ENCODE peak calls at places on chromosomes 6 and 20, in four cellular contexts. One of them, this sample, is unnamed.

GRCh38 chr6:120735641-120736040 is 598.6 kb downstream of the TBC1D32 start:
- DNase-seq in colonic mucosa: no peak
- DNase-seq in cardiac muscle cell: no peak
- DNase-seq in upper lobe of right lung: no peak
- DNase-seq in this sample: no peak

GRCh38 chr20:41361757-41362747 is 4.6 kb downstream of the EMILIN3 start:
- DNase-seq in colonic mucosa: no peak
- DNase-seq in upper lobe of right lung: no peak
- DNase-seq in cardiac muscle cell: no peak
- DNase-seq in this sample: peak

GRCh38 chr6:56835612-56836011 is 119.3 kb upstream of the BEND6 start:
- DNase-seq in colonic mucosa: no peak
- DNase-seq in upper lobe of right lung: no peak
- DNase-seq in cardiac muscle cell: no peak
- DNase-seq in this sample: no peak

GRCh38 chr6:53974941-53975340 is 136.3 kb upstream of the MLIP start:
- DNase-seq in cardiac muscle cell: no peak
- DNase-seq in upper lobe of right lung: no peak
- DNase-seq in colonic mucosa: no peak
- DNase-seq in this sample: no peak

GRCh38 chr20:33689973-33690372 is 3.8 kb upstream of the E2F1 start:
- DNase-seq in upper lobe of right lung: no peak
- DNase-seq in colonic mucosa: no peak
- DNase-seq in cardiac muscle cell: no peak
- DNase-seq in this sample: no peak

GRCh38 chr6:41438746-41439145 is 103.3 kb downstream of the NCR2 start:
- DNase-seq in upper lobe of right lung: no peak
- DNase-seq in colonic mucosa: no peak
- DNase-seq in cardiac muscle cell: no peak
- DNase-seq in this sample: no peak

GRCh38 chr6:139778688-139779087 is 404.2 kb upstream of the CITED2 start:
- DNase-seq in colonic mucosa: no peak
- DNase-seq in upper lobe of right lung: no peak
- DNase-seq in cardiac muscle cell: peak
- DNase-seq in this sample: no peak

GRCh38 chr6:86706449-86706848 is 230.9 kb upstream of the HTR1E start:
- DNase-seq in colonic mucosa: no peak
- DNase-seq in upper lobe of right lung: no peak
- DNase-seq in cardiac muscle cell: no peak
- DNase-seq in this sample: no peak

GRCh38 chr6:6058054-6058444 is 51.3 kb upstream of the NRN1 start:
- DNase-seq in colonic mucosa: no peak
- DNase-seq in cardiac muscle cell: no peak
- DNase-seq in upper lobe of right lung: no peak
- DNase-seq in this sample: peak

GRCh38 chr6:80331522-80331921 is 225.1 kb downstream of the BCKDHB start:
- DNase-seq in cardiac muscle cell: no peak
- DNase-seq in colonic mucosa: no peak
- DNase-seq in upper lobe of right lung: no peak
- DNase-seq in this sample: no peak

GRCh38 chr6:138692058-138692977 is 81.3 kb upstream of the CCDC28A start:
- DNase-seq in cardiac muscle cell: peak
- DNase-seq in colonic mucosa: peak
- DNase-seq in upper lobe of right lung: peak
- DNase-seq in this sample: peak

GRCh38 chr6:14786008-14786407 is 459.9 kb upstream of the JARID2 start:
- DNase-seq in upper lobe of right lung: no peak
- DNase-seq in cardiac muscle cell: no peak
- DNase-seq in colonic mucosa: no peak
- DNase-seq in this sample: no peak

GRCh38 chr6:56488281-56488680 is 154.4 kb downstream of the DST start:
- DNase-seq in cardiac muscle cell: no peak
- DNase-seq in colonic mucosa: no peak
- DNase-seq in upper lobe of right lung: no peak
- DNase-seq in this sample: no peak

GRCh38 chr6:64520050-64520449 is 884.4 kb downstream of the PHF3 start:
- DNase-seq in cardiac muscle cell: no peak
- DNase-seq in colonic mucosa: no peak
- DNase-seq in upper lobe of right lung: no peak
- DNase-seq in this sample: no peak

GRCh38 chr6:84061613-84062398 is 28.2 kb downstream of the MRAP2 start:
- DNase-seq in cardiac muscle cell: no peak
- DNase-seq in colonic mucosa: no peak
- DNase-seq in upper lobe of right lung: no peak
- DNase-seq in this sample: no peak

GRCh38 chr6:121418346-121418745 is 17.1 kb upstream of the GJA1 start:
- DNase-seq in cardiac muscle cell: no peak
- DNase-seq in upper lobe of right lung: no peak
- DNase-seq in colonic mucosa: no peak
- DNase-seq in this sample: no peak

GRCh38 chr6:70706491-70707123 is 38.9 kb downstream of the SMAP1 start:
- DNase-seq in colonic mucosa: no peak
- DNase-seq in upper lobe of right lung: no peak
- DNase-seq in cardiac muscle cell: peak
- DNase-seq in this sample: no peak

GRCh38 chr6:56593801-56594318 is 48.8 kb downstream of the DST start:
- DNase-seq in cardiac muscle cell: no peak
- DNase-seq in colonic mucosa: no peak
- DNase-seq in upper lobe of right lung: no peak
- DNase-seq in this sample: no peak

GRCh38 chr20:1803216-1804128 is 91.7 kb upstream of the SIRPA start:
- DNase-seq in cardiac muscle cell: peak
- DNase-seq in upper lobe of right lung: peak
- DNase-seq in colonic mucosa: peak
- DNase-seq in this sample: peak

GRCh38 chr20:5652626-5653573 is 97.3 kb upstream of the SHLD1 start:
- DNase-seq in colonic mucosa: no peak
- DNase-seq in upper lobe of right lung: no peak
- DNase-seq in cardiac muscle cell: no peak
- DNase-seq in this sample: no peak

GRCh38 chr20:48656661-48657211 is 171.1 kb downstream of the PREX1 start:
- DNase-seq in upper lobe of right lung: no peak
- DNase-seq in cardiac muscle cell: no peak
- DNase-seq in colonic mucosa: no peak
- DNase-seq in this sample: no peak
- TF ChIP-seq CTCF in upper lobe of right lung: no peak
- TF ChIP-seq CTCF in cardiac muscle cell: peak
- TF ChIP-seq CTCF in colonic mucosa: no peak
- TF ChIP-seq CTCF in this sample: no peak

GRCh38 chr20:63361507-63362425 is 617 bp upstream of the CHRNA4 start:
- DNase-seq in colonic mucosa: no peak
- DNase-seq in cardiac muscle cell: no peak
- DNase-seq in upper lobe of right lung: no peak
- DNase-seq in this sample: peak
- H3K4me3 ChIP-seq in colonic mucosa: no peak
- H3K4me3 ChIP-seq in cardiac muscle cell: no peak
- H3K4me3 ChIP-seq in upper lobe of right lung: no peak
- H3K4me3 ChIP-seq in this sample: no peak

DNA sequence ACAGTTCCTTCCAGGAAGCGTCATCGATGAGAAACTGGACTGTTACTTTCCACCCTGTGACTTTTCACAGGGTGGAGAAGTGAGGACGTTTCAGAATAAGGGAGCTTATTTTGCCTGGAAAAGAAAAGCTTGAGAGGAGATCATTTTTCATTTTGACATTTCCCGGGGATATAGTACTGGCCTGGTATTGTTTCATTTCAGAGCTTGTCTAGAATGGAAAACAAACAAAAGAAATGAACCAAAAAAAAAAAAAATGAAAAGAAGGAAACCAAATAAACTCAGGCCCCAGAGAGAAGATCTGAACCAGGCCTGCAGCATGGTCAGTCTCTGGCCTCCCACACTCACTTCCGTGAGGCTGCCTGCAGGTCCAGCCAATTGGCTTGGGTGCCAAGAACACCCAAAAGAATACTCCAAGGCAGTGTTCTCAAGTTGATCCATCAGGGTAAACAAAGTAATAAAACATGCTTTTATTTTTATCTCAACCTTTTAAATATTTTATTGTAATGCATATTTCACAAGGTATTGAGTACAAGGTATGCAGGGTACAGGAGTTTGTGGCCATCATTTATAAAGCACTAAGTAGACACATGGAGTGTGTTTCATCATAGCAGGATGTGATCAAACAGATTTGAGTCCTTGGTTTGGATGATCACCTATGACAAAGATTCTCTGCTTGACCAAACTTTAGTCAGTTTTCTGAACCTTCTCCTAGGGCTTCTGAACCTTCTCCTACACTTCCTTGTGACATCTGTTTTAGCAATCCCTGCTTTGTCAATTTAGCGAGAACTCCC is 177.0 kb upstream of the GGTLC1 start:
- DNase-seq in upper lobe of right lung: no peak
- DNase-seq in colonic mucosa: no peak
- DNase-seq in cardiac muscle cell: no peak
- DNase-seq in this sample: no peak
- H3K27ac ChIP-seq in upper lobe of right lung: no peak
- H3K27ac ChIP-seq in colonic mucosa: no peak
- H3K27ac ChIP-seq in cardiac muscle cell: no peak
- H3K27ac ChIP-seq in this sample: no peak

DNA sequence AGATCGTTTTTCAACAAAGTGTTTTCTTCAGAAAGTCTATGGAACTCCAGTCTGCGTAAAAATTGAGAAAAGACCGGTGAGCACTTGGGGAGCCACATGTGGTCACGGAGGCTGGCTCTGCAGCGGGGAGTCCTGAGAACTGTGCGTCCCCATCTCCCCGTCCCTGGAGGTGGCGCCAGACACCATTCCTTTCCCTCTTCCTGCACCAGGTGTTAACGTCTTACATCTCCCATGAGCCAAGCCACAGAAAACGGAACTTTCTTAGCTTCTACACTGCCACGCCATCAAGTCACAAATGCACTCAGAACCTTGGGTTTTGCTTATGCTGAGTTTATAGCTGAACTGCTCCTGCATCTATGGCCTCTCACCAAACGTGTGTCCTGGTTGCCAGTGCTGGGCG is 62.6 kb downstream of the GINS1 start:
- DNase-seq in cardiac muscle cell: peak
- DNase-seq in upper lobe of right lung: no peak
- DNase-seq in colonic mucosa: peak
- DNase-seq in this sample: peak
- TF ChIP-seq CTCF in cardiac muscle cell: peak
- TF ChIP-seq CTCF in upper lobe of right lung: peak
- TF ChIP-seq CTCF in colonic mucosa: peak
- TF ChIP-seq CTCF in this sample: no peak

GRCh38 chr6:169501777-169502313 is 200.0 kb downstream of the WDR27 start:
- DNase-seq in colonic mucosa: no peak
- DNase-seq in upper lobe of right lung: no peak
- DNase-seq in cardiac muscle cell: no peak
- DNase-seq in this sample: no peak
- H3K4me3 ChIP-seq in colonic mucosa: no peak
- H3K4me3 ChIP-seq in upper lobe of right lung: no peak
- H3K4me3 ChIP-seq in cardiac muscle cell: no peak
- H3K4me3 ChIP-seq in this sample: no peak